ENCODE peak calls at places on chromosomes 7 and 10, in five cellular contexts. H is SK-N-SH, A is A549, Y is GM23338, G is HCT116. N is an unnamed sample.

GRCh38 chr10:83179371-83179770 is 959.9 kb upstream of the GHITM start:
- DNase-seq in A (no peak), G (no peak), Y (no peak), H (no peak), N (no peak)

GRCh38 chr10:100739516-100740368 is 5.6 kb upstream of the PAX2 start:
- DNase-seq in H (peak), G (no peak), Y (peak), A (peak), N (no peak)

GRCh38 chr7:36651404-36651803 is 72.9 kb downstream of the AOAH start:
- DNase-seq in Y (no peak), A (no peak), H (no peak), G (no peak), N (no peak)

GRCh38 chr7:158827411-158828342 is 1.6 kb downstream of the ESYT2 start:
- DNase-seq in G (no peak), A (peak), Y (no peak), H (no peak), N (peak)

GRCh38 chr7:47771301-47771989 is 176.8 kb downstream of the PKD1L1 start:
- DNase-seq in A (peak), Y (no peak), G (no peak), H (no peak), N (no peak)

GRCh38 chr7:18700147-18700546 is 204.6 kb downstream of the HDAC9 start:
- DNase-seq in A (peak), Y (peak), G (peak), H (no peak), N (no peak)

GRCh38 chr7:92135100-92135429 is 788 bp upstream of the CYP51A1 start:
- DNase-seq in H (peak), G (no peak), Y (peak), A (no peak), N (no peak)

GRCh38 chr10:70851597-70852475 is 36.1 kb downstream of the SGPL1 start:
- DNase-seq in Y (no peak), H (no peak), G (no peak), A (no peak), N (no peak)

GRCh38 chr10:128247576-128247975 is 121.4 kb upstream of the MKI67 start:
- DNase-seq in A (no peak), Y (no peak), G (no peak), H (no peak), N (no peak)

GRCh38 chr7:44634839-44635591 is 28.6 kb downstream of the OGDH start:
- DNase-seq in Y (no peak), H (no peak), A (no peak), G (no peak), N (no peak)

GRCh38 chr7:142642316-142642715 is 107.0 kb upstream of the PRSS1 start:
- DNase-seq in Y (no peak), H (no peak), A (no peak), G (no peak), N (no peak)

GRCh38 chr10:100356067-100357017 is 9.3 kb downstream of the SCD start:
- DNase-seq in H (no peak), Y (no peak), A (no peak), G (no peak), N (no peak)

GRCh38 chr10:34730726-34731125 is 84.4 kb downstream of the PARD3 start:
- DNase-seq in H (no peak), A (no peak), Y (no peak), G (no peak), N (no peak)

GRCh38 chr10:598415-599170 is 90.9 kb downstream of the DIP2C start:
- DNase-seq in H (no peak), Y (peak), A (no peak), G (no peak), N (no peak)

GRCh38 chr7:131194070-131194865 is 133.4 kb upstream of the MKLN1 start:
- DNase-seq in Y (no peak), G (no peak), A (no peak), H (no peak), N (no peak)

GRCh38 chr10:5817322-5818047 is 4.3 kb upstream of the GDI2 start:
- DNase-seq in H (no peak), Y (no peak), A (no peak), G (no peak), N (no peak)

GRCh38 chr10:118669020-118669766 is 73.7 kb upstream of the PRLHR start:
- DNase-seq in G (no peak), A (no peak), H (peak), Y (no peak), N (peak)

GRCh38 chr10:131816157-131816775 is 84.5 kb upstream of the PPP2R2D start:
- DNase-seq in G (no peak), A (no peak), H (peak), Y (no peak), N (no peak)

GRCh38 chr7:8591289-8591688 is 157.9 kb downstream of the NXPH1 start:
- DNase-seq in A (no peak), H (no peak), Y (no peak), G (no peak), N (no peak)

GRCh38 chr10:80159166-80159888 is 26.8 kb downstream of the PLAC9 start:
- DNase-seq in A (no peak), Y (no peak), G (no peak), H (no peak), N (no peak)

GRCh38 chr10:133329401-133330202 is 7.1 kb downstream of the CALY start:
- DNase-seq in G (no peak), H (peak), A (peak), Y (peak), N (peak)

GRCh38 chr10:69800109-69800508 is 1.6 kb upstream of the COL13A1 start:
- DNase-seq in G (peak), H (peak), A (peak), Y (peak), N (no peak)

GRCh38 chr10:35555962-35556930 is 48.9 kb upstream of the GJD4 start:
- DNase-seq in H (no peak), G (no peak), Y (no peak), A (no peak), N (no peak)

GRCh38 chr10:78550716-78551115 is 517.1 kb downstream of the RPS24 start:
- DNase-seq in Y (no peak), G (no peak), A (no peak), H (no peak), N (no peak)
- H3K27ac ChIP-seq in Y (no peak), G (no peak), A (no peak), H (no peak), N (no peak)

GRCh38 chr10:32923849-32924248 is 34.2 kb downstream of the ITGB1 start:
- DNase-seq in H (no peak), G (no peak), A (no peak), Y (no peak), N (no peak)
- TF ChIP-seq REST in H (no peak), G (no peak), A (no peak), Y (no peak), N (no peak)

DNA sequence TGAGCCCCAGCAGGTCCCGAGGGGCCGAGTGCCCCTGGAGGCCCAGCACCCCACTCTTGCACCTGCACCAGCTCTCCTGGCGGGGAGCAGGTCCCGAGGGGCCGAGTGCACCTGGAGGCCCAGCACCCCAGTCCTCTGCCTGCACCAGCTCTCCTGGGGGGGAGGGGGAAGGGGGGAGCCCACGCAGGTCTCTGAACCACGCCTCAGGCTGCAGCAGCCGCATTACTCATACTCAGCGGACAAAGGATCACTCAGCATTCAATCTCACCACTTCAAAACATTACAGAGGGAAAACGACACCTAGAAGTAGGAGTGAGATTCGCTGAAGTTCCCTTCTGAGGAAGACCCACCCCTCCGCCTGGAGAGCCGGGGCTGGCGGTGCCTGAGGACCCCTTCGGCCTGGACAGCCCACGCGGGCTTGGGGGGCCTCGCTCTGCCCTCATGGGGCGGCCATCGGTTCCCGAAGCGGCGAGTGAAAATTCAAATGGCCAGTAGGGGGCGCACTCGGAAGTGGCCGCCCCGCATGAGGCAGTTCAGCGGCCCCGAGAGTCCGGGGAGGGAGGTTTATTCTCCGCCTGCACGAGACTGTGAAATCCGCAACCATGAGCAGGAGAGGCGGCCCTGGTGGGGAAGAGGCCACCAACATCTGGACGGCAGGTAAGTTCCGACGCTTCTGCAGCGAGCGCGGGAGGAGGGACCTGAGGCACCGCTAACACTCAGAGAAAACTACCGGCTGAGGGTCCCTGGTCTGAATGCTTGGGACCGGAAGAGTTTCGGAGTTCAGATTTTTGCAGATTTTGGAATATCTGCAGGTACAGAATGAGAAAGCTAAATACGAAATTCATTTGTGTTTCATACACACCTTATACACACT is 1.1 kb upstream of the GPER1 start:
- DNase-seq in G (peak), Y (peak), A (peak), H (peak), N (peak)
- H3K27ac ChIP-seq in G (peak), Y (no peak), A (peak), H (no peak), N (no peak)

GRCh38 chr7:81284576-81284975 is 365.7 kb upstream of the SEMA3C start:
- DNase-seq in G (peak), Y (no peak), H (no peak), A (no peak), N (no peak)
- TF ChIP-seq REST in G (no peak), Y (no peak), H (no peak), A (no peak), N (no peak)

DNA sequence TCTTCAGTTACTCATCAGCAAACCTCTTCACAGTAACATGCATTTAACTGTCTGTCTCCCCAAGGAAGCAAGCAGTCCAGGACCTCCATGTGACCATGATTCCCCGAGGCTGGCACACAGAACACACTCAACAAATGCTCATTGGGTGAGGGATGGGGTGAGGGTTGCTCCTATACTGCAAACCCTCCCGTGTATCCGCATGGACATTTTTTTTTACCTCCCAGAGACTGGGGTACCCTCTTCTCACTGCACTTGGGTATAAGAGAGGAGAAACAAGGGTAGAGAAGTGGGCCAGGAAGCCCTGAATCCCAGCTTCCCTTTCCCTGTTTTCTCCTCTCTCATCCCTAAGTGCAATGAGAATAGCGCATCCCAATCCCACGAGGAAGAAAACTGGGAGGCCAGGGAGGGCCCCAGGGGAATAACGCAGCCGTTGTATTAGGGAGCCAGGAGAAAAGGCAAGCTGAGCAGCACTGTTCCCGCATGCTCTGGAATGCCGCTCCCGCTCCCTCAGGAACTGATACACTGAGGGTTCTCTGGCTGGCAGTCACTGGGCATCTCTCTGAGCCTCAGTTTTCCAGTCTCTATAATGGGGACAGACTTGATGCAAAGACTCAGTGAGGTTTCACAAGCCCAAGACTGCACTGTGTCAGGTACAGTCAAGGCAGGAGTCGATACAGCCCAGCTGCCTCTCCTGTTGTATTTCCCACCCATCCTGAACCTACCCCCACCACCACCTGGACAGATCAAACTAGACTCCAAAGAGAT is 134.6 kb downstream of the GRID1 start:
- DNase-seq in H (no peak), A (no peak), Y (peak), G (no peak), N (no peak)
- H3K27ac ChIP-seq in H (no peak), A (no peak), Y (no peak), G (no peak), N (no peak)

GRCh38 chr10:49647985-49648795 is 31.3 kb upstream of the C10orf53 start:
- DNase-seq in Y (no peak), A (no peak), G (no peak), H (no peak), N (no peak)

GRCh38 chr10:49647554-49647953 is 31.9 kb upstream of the C10orf53 start:
- DNase-seq in A (no peak), G (no peak), H (no peak), Y (no peak), N (no peak)

GRCh38 chr10:49645417-49646255 is 31.8 kb downstream of the CHAT start:
- DNase-seq in H (no peak), A (no peak), G (no peak), Y (no peak), N (peak)

GRCh38 chr10:49644035-49644345 is 30.2 kb downstream of the CHAT start:
- DNase-seq in A (no peak), Y (no peak), H (no peak), G (no peak), N (no peak)

GRCh38 chr10:49646256-49646870 is 32.5 kb downstream of the CHAT start:
- DNase-seq in H (no peak), Y (no peak), A (no peak), G (no peak), N (no peak)
- TF ChIP-seq REST in H (no peak), Y (no peak), A (no peak), G (no peak), N (no peak)

GRCh38 chr10:13990918-13991317 is 339.8 kb downstream of the FRMD4A start:
- DNase-seq in G (no peak), H (no peak), A (no peak), Y (no peak), N (no peak)
- H3K27ac ChIP-seq in G (no peak), H (peak), A (no peak), Y (no peak), N (no peak)

GRCh38 chr10:98047009-98047741 is 16.8 kb upstream of the CRTAC1 start:
- DNase-seq in G (no peak), A (no peak), H (no peak), Y (no peak), N (no peak)
- TF ChIP-seq REST in G (no peak), A (no peak), H (no peak), Y (no peak), N (no peak)

DNA sequence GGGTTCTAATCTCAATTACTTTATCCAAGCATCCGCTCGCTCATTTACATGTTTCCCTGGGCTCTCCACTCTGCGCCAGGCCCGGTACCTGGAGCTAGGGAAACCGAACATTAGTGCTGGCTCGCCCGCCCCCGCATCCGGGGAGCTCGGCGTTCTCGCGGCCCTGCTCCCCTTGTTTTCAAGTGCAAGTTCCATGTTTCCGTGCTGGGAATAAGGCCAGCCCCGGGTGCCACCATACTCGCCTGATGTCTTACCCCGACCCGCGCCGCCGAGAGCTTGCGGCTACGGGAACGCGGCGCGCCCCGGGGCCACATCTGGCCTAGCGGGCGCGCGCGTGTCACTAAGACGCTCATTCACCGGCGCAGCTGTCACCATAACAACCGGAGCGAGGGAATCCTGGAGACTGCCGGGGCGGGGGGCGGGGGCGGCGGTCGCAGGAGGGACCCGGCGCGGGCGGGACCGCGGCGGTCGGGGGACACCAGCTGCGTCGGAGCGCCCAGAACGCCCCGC is at the start of gene NEURL1:
- DNase-seq in G (no peak), A (no peak), H (peak), Y (peak), N (no peak)
- H3K27ac ChIP-seq in G (no peak), A (peak), H (peak), Y (no peak), N (no peak)

DNA sequence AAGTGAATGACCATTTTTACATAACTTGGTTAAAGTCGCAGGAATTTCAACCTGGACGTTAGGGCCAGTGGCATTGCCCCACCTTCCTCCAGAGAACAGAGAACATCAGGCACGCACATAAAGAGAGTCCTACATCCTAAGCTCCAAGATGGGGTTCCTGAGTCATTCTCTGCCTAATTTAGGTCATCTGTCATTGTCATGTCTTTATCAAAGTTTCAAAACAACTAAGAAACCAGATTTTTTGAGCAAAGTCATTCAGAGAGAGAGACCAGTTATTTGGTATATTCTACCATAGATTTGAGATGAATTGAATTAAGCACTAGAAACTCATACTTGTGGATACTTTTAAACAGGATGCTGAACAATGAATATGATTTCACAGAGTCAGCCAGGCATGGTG is 241.6 kb downstream of the CALN1 start:
- DNase-seq in Y (no peak), H (no peak), A (no peak), G (no peak), N (no peak)
- TF ChIP-seq REST in Y (no peak), H (no peak), A (no peak), G (no peak), N (no peak)